ENCODE peak calls at places on chromosome 19, in six cellular contexts. One of them, this sample, is unnamed.

GRCh38 chr19:8307965-8308866 is at the start of gene CD320:
- DNase-seq in H9: peak
- DNase-seq in IMR-90: peak
- DNase-seq in neuronal stem cell: peak
- DNase-seq in mesenchymal stem cell: peak
- DNase-seq in mesendoderm: peak
- DNase-seq in this sample: peak

GRCh38 chr19:53912653-53913052 is 3.6 kb downstream of the CACNG7 start:
- DNase-seq in mesenchymal stem cell: no peak
- DNase-seq in IMR-90: no peak
- DNase-seq in neuronal stem cell: no peak
- DNase-seq in mesendoderm: peak
- DNase-seq in H9: peak
- DNase-seq in this sample: no peak

GRCh38 chr19:58067240-58067912 is 8.3 kb downstream of the ZNF135 start:
- DNase-seq in mesendoderm: peak
- DNase-seq in neuronal stem cell: no peak
- DNase-seq in mesenchymal stem cell: peak
- DNase-seq in IMR-90: no peak
- DNase-seq in H9: no peak
- DNase-seq in this sample: no peak

GRCh38 chr19:5460748-5461147 is 5.5 kb downstream of the ZNRF4 start:
- DNase-seq in mesenchymal stem cell: no peak
- DNase-seq in IMR-90: no peak
- DNase-seq in neuronal stem cell: no peak
- DNase-seq in H9: no peak
- DNase-seq in mesendoderm: no peak
- DNase-seq in this sample: no peak

GRCh38 chr19:5090780-5091575 is 122.1 kb downstream of the KDM4B start:
- DNase-seq in H9: no peak
- DNase-seq in mesenchymal stem cell: peak
- DNase-seq in IMR-90: peak
- DNase-seq in neuronal stem cell: peak
- DNase-seq in mesendoderm: peak
- DNase-seq in this sample: no peak

GRCh38 chr19:47056416-47056815 is 8.0 kb upstream of the TMEM160 start:
- DNase-seq in mesenchymal stem cell: no peak
- DNase-seq in neuronal stem cell: no peak
- DNase-seq in H9: no peak
- DNase-seq in IMR-90: no peak
- DNase-seq in mesendoderm: no peak
- DNase-seq in this sample: no peak

GRCh38 chr19:54389556-54389955 is 24.8 kb upstream of the LAIR1 start:
- DNase-seq in IMR-90: no peak
- DNase-seq in mesendoderm: no peak
- DNase-seq in mesenchymal stem cell: no peak
- DNase-seq in neuronal stem cell: no peak
- DNase-seq in H9: no peak
- DNase-seq in this sample: no peak

GRCh38 chr19:6239871-6240676 is 39.7 kb downstream of the MLLT1 start:
- DNase-seq in H9: no peak
- DNase-seq in mesendoderm: no peak
- DNase-seq in neuronal stem cell: no peak
- DNase-seq in mesenchymal stem cell: no peak
- DNase-seq in IMR-90: no peak
- DNase-seq in this sample: no peak

GRCh38 chr19:39539165-39539518 is 819 bp downstream of the EID2 start:
- DNase-seq in IMR-90: peak
- DNase-seq in mesenchymal stem cell: no peak
- DNase-seq in mesendoderm: peak
- DNase-seq in H9: no peak
- DNase-seq in neuronal stem cell: no peak
- DNase-seq in this sample: no peak

DNA sequence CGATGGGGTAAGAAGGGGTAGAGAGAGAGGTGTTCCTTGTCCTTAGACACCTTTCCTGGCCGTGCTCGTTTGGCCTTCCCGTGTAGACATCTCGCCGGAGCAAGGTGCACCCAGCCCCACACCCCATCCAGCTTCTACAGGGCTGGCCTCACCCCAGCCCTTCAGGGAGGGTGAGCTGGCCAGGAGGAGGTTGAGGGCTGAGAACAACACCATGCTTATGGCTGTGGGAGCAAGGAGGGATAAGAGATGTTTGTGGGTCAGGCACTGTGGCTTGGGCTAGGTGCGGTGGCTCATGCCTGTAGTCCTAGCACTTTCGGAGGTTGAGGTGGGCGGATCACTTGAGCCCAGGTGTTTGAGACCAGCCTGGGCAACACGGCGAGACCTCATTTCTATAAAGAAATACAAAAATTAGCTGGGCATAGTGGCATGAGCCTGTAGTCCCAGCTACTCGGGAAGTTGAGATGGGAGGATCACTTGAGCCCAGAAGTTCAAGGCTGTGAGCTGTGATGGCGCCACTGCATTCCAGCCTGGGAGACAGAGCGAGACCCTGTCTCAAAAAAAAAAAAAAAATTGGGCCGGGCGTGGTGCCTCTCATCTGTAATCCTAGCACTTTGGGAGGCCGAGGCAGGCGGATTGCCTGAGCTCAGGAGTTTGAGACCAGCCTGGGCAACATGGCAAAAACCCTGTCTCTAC is 15.5 kb downstream of the SMARCA4 start:
- DNase-seq in H9: no peak
- DNase-seq in neuronal stem cell: no peak
- DNase-seq in mesendoderm: no peak
- DNase-seq in IMR-90: no peak
- DNase-seq in mesenchymal stem cell: no peak
- DNase-seq in this sample: no peak
- H2AK5ac ChIP-seq in H9: no peak
- H2AK5ac ChIP-seq in neuronal stem cell: no peak
- H2AK5ac ChIP-seq in mesendoderm: no peak
- H2AK5ac ChIP-seq in IMR-90: peak
- H2AK5ac ChIP-seq in mesenchymal stem cell: no peak
- H2AK5ac ChIP-seq in this sample: no peak

DNA sequence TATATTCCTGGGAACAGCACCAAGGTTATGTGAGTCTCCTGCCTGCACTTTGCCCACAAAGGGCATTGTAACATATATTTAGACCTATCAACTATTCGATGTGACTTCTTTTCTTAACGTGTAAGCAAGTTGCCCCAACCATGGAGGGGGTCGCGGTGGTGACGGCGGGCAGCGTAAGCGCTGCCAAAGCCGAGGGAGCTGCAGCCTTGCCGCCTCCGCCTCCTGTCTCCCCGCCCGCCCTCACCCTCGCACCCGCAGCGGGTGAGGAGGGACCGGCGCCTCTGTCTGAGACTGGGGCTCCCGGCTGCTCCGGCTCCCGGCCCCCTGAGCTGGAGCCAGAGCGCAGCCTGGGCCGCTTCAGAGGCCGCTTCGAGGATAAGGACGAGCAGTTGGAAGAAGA is 59.0 kb downstream of the ZNF676 start:
- DNase-seq in IMR-90: no peak
- DNase-seq in mesenchymal stem cell: no peak
- DNase-seq in mesendoderm: no peak
- DNase-seq in neuronal stem cell: no peak
- DNase-seq in H9: no peak
- DNase-seq in this sample: no peak
- H2BK15ac ChIP-seq in IMR-90: no peak
- H2BK15ac ChIP-seq in mesenchymal stem cell: no peak
- H2BK15ac ChIP-seq in mesendoderm: no peak
- H2BK15ac ChIP-seq in neuronal stem cell: no peak
- H2BK15ac ChIP-seq in H9: no peak
- H2BK15ac ChIP-seq in this sample: no peak

DNA sequence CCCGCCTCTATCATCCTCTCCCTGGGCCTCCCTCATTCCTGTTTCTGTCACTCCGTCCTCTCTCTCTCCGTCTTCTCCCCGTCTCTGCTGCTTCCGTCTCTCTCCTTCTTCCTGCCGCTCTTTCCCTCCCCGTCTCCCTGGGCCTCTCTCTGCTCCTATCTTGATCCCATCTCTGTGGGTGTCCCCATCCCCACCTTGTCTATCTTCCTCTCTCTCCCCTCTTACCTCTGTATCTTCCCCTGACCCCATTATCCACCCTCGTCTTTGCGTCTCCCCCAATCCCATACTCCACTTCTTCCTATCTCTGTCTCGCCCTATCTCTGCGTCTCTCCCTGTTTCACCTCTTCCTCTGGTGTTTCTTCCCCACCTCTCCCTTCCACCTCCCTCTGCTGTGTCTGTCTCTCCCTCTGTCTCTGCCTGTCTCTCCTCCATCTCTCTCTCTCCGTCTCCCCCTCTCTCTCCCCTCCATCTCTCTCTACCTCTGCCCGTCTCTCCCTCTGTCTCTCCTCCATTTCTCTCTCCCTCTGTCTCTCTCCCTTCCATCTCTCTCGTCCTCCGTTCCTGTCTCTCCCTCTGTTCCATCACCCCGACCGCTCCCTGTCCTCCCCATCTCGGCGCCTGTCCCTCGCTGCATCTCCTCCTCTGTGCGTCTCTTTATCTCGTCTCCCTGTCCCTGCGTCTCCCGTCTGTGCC is 4.3 kb downstream of the GRIN2D start:
- DNase-seq in IMR-90: no peak
- DNase-seq in mesenchymal stem cell: peak
- DNase-seq in neuronal stem cell: no peak
- DNase-seq in H9: no peak
- DNase-seq in mesendoderm: peak
- DNase-seq in this sample: no peak
- H2AK5ac ChIP-seq in IMR-90: peak
- H2AK5ac ChIP-seq in mesenchymal stem cell: no peak
- H2AK5ac ChIP-seq in neuronal stem cell: peak
- H2AK5ac ChIP-seq in H9: no peak
- H2AK5ac ChIP-seq in mesendoderm: no peak
- H2AK5ac ChIP-seq in this sample: peak

DNA sequence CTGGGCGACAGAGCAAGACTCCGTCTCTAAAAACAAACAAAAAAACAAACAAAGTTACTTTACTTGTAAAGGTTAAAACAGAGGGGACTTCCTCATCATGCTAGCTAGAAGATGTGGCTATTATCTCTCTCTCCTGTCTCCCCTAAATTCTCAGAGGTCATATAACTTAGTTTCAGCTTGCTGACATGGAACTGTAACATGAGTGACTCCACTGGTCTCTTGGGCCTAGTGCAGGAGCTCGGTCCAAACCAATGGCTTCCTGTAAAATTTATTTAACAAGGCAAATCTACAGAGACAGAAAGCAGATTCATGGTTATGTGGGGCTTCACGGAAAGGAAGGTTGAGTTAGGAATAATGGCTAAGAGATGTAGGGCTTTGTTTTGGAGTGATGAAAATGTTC is 9.5 kb upstream of the KASH5 start:
- DNase-seq in neuronal stem cell: no peak
- DNase-seq in mesenchymal stem cell: no peak
- DNase-seq in IMR-90: no peak
- DNase-seq in mesendoderm: no peak
- DNase-seq in H9: no peak
- DNase-seq in this sample: no peak
- H2BK15ac ChIP-seq in neuronal stem cell: no peak
- H2BK15ac ChIP-seq in mesenchymal stem cell: no peak
- H2BK15ac ChIP-seq in IMR-90: no peak
- H2BK15ac ChIP-seq in mesendoderm: no peak
- H2BK15ac ChIP-seq in H9: no peak
- H2BK15ac ChIP-seq in this sample: no peak

DNA sequence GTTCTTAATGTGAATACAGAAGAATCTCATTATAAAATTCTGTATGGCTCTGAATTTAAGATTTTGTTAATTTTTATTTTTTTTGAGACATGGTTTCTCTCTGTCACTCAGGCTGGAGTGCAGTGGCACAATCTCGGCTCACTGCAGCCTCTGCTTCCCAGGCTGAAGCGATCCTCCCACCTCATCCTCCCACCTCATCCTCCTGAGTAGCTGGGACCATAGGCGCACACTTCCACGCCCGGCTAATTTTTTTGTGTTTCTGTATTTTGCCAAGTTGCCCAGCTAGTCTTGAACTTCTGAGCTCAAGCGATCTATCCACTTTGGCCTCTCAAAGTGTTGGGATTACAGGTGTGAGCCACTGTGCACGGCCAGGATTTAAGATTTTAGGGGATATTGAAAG is 14.3 kb downstream of the CYP2A7 start:
- DNase-seq in IMR-90: no peak
- DNase-seq in neuronal stem cell: no peak
- DNase-seq in H9: no peak
- DNase-seq in mesendoderm: no peak
- DNase-seq in mesenchymal stem cell: no peak
- DNase-seq in this sample: no peak
- H2AK5ac ChIP-seq in IMR-90: no peak
- H2AK5ac ChIP-seq in neuronal stem cell: no peak
- H2AK5ac ChIP-seq in H9: no peak
- H2AK5ac ChIP-seq in mesendoderm: no peak
- H2AK5ac ChIP-seq in mesenchymal stem cell: no peak
- H2AK5ac ChIP-seq in this sample: no peak

DNA sequence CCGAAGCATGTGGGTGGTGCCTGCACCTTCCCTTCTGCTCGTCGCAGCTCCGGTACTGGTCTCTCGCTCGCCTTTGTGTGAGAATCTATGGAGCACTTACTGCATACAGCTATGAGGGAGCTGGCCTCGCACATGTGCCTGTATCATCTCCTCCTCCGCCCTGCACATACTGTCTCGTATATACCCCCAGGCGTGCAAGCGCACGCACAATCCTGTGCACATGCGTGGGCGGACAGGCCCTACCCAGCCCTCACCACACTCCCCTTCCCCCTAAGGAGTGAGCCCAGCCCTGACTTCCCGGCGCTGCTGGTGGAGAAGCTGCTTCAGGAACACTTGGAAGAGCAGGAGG is 8.7 kb downstream of the PIK3R2 start:
- DNase-seq in mesenchymal stem cell: no peak
- DNase-seq in mesendoderm: no peak
- DNase-seq in IMR-90: no peak
- DNase-seq in H9: no peak
- DNase-seq in neuronal stem cell: no peak
- DNase-seq in this sample: no peak
- H2BK15ac ChIP-seq in mesenchymal stem cell: no peak
- H2BK15ac ChIP-seq in mesendoderm: no peak
- H2BK15ac ChIP-seq in IMR-90: no peak
- H2BK15ac ChIP-seq in H9: no peak
- H2BK15ac ChIP-seq in neuronal stem cell: no peak
- H2BK15ac ChIP-seq in this sample: peak

GRCh38 chr19:50510700-50511068 is 307 bp downstream of the JOSD2 start:
- DNase-seq in H9: no peak
- DNase-seq in neuronal stem cell: no peak
- DNase-seq in IMR-90: no peak
- DNase-seq in mesenchymal stem cell: no peak
- DNase-seq in mesendoderm: peak
- DNase-seq in this sample: no peak
- H2AK5ac ChIP-seq in H9: no peak
- H2AK5ac ChIP-seq in neuronal stem cell: no peak
- H2AK5ac ChIP-seq in IMR-90: peak
- H2AK5ac ChIP-seq in mesenchymal stem cell: peak
- H2AK5ac ChIP-seq in mesendoderm: no peak
- H2AK5ac ChIP-seq in this sample: no peak

This sample was measured in H1.